ENCODE peak calls at places on chromosomes 1 and 21, in five cellular contexts. I, V, L, P and Y are unnamed samples.
A peak's percentile ranks its signal among the peaks of the same experiment; 100 is the strongest.

GRCh38 chr1:197197430-197197997 is 51.0 kb upstream of the ASPM start:
- DNase-seq in I (no peak), V (no peak), L (no peak), P (no peak), Y (no peak)

GRCh38 chr1:43144228-43144627 is 27.9 kb downstream of the EBNA1BP2 start:
- DNase-seq in I (no peak), V (no peak), L (no peak), P (no peak), Y (no peak)

GRCh38 chr1:159891275-159892157 is 8.4 kb downstream of the CFAP45 start:
- DNase-seq in I (peak; percentile 86), V (peak; percentile 94), L (peak; percentile 93), P (peak; percentile 89), Y (peak; percentile 78)

GRCh38 chr1:234309598-234310459 is 63.4 kb upstream of the COA6 start:
- DNase-seq in I (peak; percentile 43), V (no peak), L (peak; percentile 84), P (no peak), Y (peak; percentile 40)

GRCh38 chr1:222892137-222892763 is 77.4 kb downstream of the DISP1 start:
- DNase-seq in I (no peak), V (no peak), L (no peak), P (no peak), Y (no peak)

GRCh38 chr1:228668553-228669400 is 66.5 kb upstream of the RHOU start:
- DNase-seq in I (peak; percentile 45), V (peak; percentile 84), L (no peak), P (no peak), Y (no peak)

GRCh38 chr1:184954232-184954995 is 19.9 kb downstream of the NIBAN1 start:
- DNase-seq in I (no peak), V (no peak), L (no peak), P (no peak), Y (no peak)

GRCh38 chr1:208162903-208163302 is 81.3 kb downstream of the PLXNA2 start:
- DNase-seq in I (no peak), V (no peak), L (peak; percentile 84), P (no peak), Y (no peak)

GRCh38 chr1:234611153-234611798 is 1.3 kb upstream of the IRF2BP2 start:
- DNase-seq in I (no peak), V (no peak), L (no peak), P (no peak), Y (no peak)

GRCh38 chr1:38962113-38962512 is 20.5 kb upstream of the RHBDL2 start:
- DNase-seq in I (no peak), V (no peak), L (no peak), P (no peak), Y (no peak)

GRCh38 chr1:15476927-15477326 is 1.0 kb downstream of the CELA2B start:
- DNase-seq in I (no peak), V (no peak), L (no peak), P (no peak), Y (no peak)

GRCh38 chr1:175129997-175130648 is 62.5 kb downstream of the KIAA0040 start:
- DNase-seq in I (no peak), V (no peak), L (no peak), P (no peak), Y (no peak)

GRCh38 chr21:43188181-43188580 is 19.4 kb downstream of the CRYAA start:
- DNase-seq in I (no peak), V (peak; percentile 19), L (peak; percentile 24), P (peak; percentile 22), Y (no peak)

GRCh38 chr1:32363713-32364112 is 1.4 kb downstream of the TSSK3 start:
- DNase-seq in I (no peak), V (no peak), L (no peak), P (peak; percentile 53), Y (no peak)

GRCh38 chr21:33036430-33037162 is 10.9 kb downstream of the OLIG2 start:
- DNase-seq in I (no peak), V (no peak), L (no peak), P (peak; percentile 62), Y (peak; percentile 41)

GRCh38 chr1:53552146-53552940 is 93.1 kb downstream of the DMRTB1 start:
- DNase-seq in I (no peak), V (peak; percentile 44), L (peak; percentile 18), P (peak; percentile 61), Y (peak; percentile 1)

GRCh38 chr1:87826639-87827345 is 498.1 kb downstream of the LMO4 start:
- DNase-seq in I (peak; percentile 59), V (no peak), L (peak; percentile 67), P (peak; percentile 59), Y (peak; percentile 27)

GRCh38 chr1:154213274-154213673 is 7.1 kb upstream of the CFAP141 start:
- DNase-seq in I (no peak), V (no peak), L (no peak), P (no peak), Y (no peak)

GRCh38 chr1:219792337-219793021 is 135.9 kb downstream of the SLC30A10 start:
- DNase-seq in I (no peak), V (no peak), L (no peak), P (no peak), Y (no peak)

GRCh38 chr1:171563675-171564074 is 58.4 kb upstream of the MYOCOS start:
- DNase-seq in I (no peak), V (no peak), L (no peak), P (no peak), Y (no peak)

GRCh38 chr1:230651235-230651634 is 9.0 kb downstream of the COG2 start:
- DNase-seq in I (no peak), V (no peak), L (no peak), P (no peak), Y (no peak)

GRCh38 chr21:33419538-33420123 is 16.4 kb downstream of the IFNGR2 start:
- DNase-seq in I (peak; percentile 47), V (peak; percentile 74), L (no peak), P (no peak), Y (no peak)

GRCh38 chr1:2322065-2322571 is 69.2 kb downstream of the MORN1 start:
- DNase-seq in I (peak; percentile 83), V (peak; percentile 96), L (no peak), P (peak; percentile 96), Y (peak; percentile 75)

GRCh38 chr1:59421232-59421920 is 124.5 kb downstream of the FGGY start:
- DNase-seq in I (no peak), V (no peak), L (no peak), P (no peak), Y (no peak)

GRCh38 chr1:201026234-201026633 is 2.7 kb upstream of the KIF21B start:
- DNase-seq in I (no peak), V (no peak), L (no peak), P (peak; percentile 23), Y (no peak)

GRCh38 chr1:21216835-21217811 is 40.4 kb upstream of the EIF4G3 start:
- DNase-seq in I (peak; percentile 33), V (peak; percentile 86), L (peak; percentile 83), P (peak; percentile 73), Y (no peak)

GRCh38 chr1:230231739-230232075 is 164.7 kb downstream of the GALNT2 start:
- DNase-seq in I (peak; percentile 79), V (peak; percentile 89), L (peak; percentile 73), P (peak; percentile 72), Y (peak; percentile 67)

GRCh38 chr1:219412772-219413171 is 200.1 kb downstream of the ZC3H11B start:
- DNase-seq in I (no peak), V (no peak), L (no peak), P (no peak), Y (no peak)

GRCh38 chr1:43963006-43963405 is 6.8 kb upstream of the DPH2 start:
- DNase-seq in I (no peak), V (no peak), L (no peak), P (no peak), Y (no peak)

GRCh38 chr1:22229374-22229773 is 86.5 kb upstream of the WNT4 start:
- DNase-seq in I (no peak), V (no peak), L (no peak), P (no peak), Y (no peak)

GRCh38 chr21:27371065-27371464 is 404.2 kb upstream of the ADAMTS5 start:
- DNase-seq in I (no peak), V (no peak), L (no peak), P (no peak), Y (no peak)
- H3K27ac ChIP-seq in I (peak overlapping the region; percentile 45), V (no peak overlapping the region), L (no peak overlapping the region), P (no peak overlapping the region), Y (peak overlapping the region; percentile 33)

DNA sequence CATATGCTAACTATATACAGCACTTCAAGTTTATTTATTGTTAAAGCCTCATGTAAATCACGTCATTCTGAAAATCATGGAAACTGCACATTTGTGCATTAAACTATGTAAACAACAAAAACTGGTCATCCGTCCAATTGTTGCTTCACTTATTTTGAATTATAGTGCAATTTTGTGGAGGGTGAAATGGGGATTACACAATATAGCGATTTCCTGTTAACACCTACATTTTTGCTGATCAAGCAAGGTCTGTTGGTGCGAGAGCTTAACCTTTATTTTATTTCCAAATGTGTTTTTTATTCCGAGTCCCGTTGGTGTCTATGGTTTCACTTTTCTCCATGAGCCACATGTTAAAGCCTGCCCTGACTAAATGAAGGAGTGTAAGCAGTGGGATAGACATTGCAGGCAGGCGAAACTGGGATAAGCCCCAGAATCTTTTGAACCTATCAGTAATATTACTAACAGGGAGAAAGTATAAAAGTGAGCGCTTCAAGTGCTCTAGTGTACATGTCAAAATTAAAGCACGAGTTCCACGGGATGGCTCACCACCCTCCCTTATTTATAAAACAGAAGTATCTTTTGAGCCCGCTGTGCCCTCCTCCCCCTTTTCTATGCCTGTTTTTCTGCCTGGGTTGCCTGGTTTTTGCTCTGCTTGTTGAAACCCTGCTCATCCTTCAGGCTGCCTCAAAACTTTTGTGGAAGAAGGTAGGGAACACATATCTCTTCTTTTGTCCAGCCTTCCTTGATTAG is 120.7 kb downstream of the NFIA start:
- DNase-seq in I (no peak), V (no peak), L (no peak), P (no peak), Y (no peak)
- H3K4me3 ChIP-seq in I (no peak overlapping the region), V (no peak overlapping the region), L (no peak overlapping the region), P (peak overlapping the region; percentile 53), Y (no peak overlapping the region)

DNA sequence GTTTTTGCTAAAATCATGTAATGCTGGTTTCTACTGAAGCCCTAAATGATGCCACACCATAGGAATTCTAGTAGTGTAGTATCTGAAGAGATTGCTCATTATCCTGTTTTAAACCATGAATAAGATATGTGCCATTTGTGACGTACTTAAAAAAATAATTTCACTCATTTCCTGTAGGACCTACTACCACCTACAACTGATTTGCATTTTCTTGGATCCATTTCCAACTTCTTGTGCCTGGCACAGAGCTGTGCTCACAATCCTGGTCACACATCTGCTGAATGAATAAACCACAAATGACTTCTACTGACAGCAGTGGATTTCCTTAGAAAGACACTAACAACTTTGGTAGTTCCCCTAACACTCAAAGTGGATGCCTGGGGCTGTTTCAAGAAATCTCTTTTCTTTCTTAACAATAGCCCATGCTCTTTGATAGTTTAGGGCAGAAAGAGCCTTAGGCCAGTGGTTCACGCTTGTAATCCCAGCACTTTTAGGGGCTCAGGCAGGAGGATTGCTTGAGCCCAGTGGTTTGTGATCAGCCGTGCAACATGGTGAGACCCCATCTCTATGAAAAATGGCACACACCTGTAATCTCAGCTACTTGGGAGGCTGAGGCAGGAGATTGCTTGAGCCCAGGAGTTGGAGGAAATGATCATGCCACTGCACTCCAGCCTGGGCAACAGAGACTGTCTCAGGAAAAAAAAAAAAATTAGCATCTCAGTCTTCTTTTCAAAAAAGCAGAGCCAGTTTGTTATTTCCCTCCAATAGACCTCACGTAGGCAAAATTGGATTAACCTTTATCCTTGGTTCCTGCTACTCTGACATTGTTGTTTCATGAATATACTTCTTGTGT is 13.0 kb upstream of the BATF3 start:
- DNase-seq in I (no peak), V (no peak), L (no peak), P (no peak), Y (no peak)
- H3K27ac ChIP-seq in I (no peak overlapping the region), V (no peak overlapping the region), L (no peak overlapping the region), P (no peak overlapping the region), Y (no peak overlapping the region)

GRCh38 chr1:150178543-150178942 is 28.8 kb downstream of the PLEKHO1 start:
- DNase-seq in I (no peak), V (no peak), L (no peak), P (no peak), Y (no peak)
- H3K4me3 ChIP-seq in I (no peak overlapping the region), V (no peak overlapping the region), L (no peak overlapping the region), P (no peak overlapping the region), Y (no peak overlapping the region)